ENCODE peak calls at places on chromosomes 12 and 14, in nine cellular contexts. G is neuronal stem cell, I is Karpas-422, A is GM23248, X is astrocyte, L is ovary, N is caudate nucleus, E is right cardiac atrium, Q is right lobe of liver. V is an unnamed sample.

GRCh38 chr12:47222960-47223847 is 143.4 kb upstream of the AMIGO2 start:
- DNase-seq in E (no peak), N (no peak), Q (no peak), L (peak), A (no peak), X (no peak), G (no peak), I (peak), V (no peak)

GRCh38 chr14:50501642-50502041 is 30.7 kb downstream of the MAP4K5 start:
- DNase-seq in N (no peak), I (no peak), Q (no peak), A (peak), L (no peak), E (no peak), G (no peak), X (peak), V (no peak)

GRCh38 chr12:122500685-122501488 is at the start of gene ZCCHC8:
- DNase-seq in E (peak), I (peak), L (peak), N (peak), A (peak), X (peak), G (peak), Q (peak), V (peak)

GRCh38 chr14:41817626-41818025 is 210.9 kb downstream of the LRFN5 start:
- DNase-seq in G (no peak), X (peak), I (no peak), N (no peak), A (no peak), L (no peak), E (no peak), Q (no peak), V (no peak)

GRCh38 chr12:268483-268840 is 5.8 kb upstream of the SLC6A13 start:
- DNase-seq in A (no peak), X (no peak), I (no peak), Q (no peak), L (no peak), G (no peak), E (no peak), N (no peak), V (no peak)

GRCh38 chr14:105426416-105427130 is 6.9 kb downstream of the MTA1 start:
- DNase-seq in E (peak), I (no peak), X (no peak), Q (no peak), G (no peak), L (no peak), A (no peak), N (no peak), V (no peak)

GRCh38 chr14:100446572-100446971 is 123.4 kb downstream of the SLC25A47 start:
- DNase-seq in X (peak), E (no peak), G (no peak), A (no peak), L (no peak), I (no peak), N (no peak), Q (no peak), V (no peak)

GRCh38 chr12:64707362-64707761 is 51.8 kb downstream of the GNS start:
- DNase-seq in G (no peak), Q (no peak), X (no peak), N (no peak), A (no peak), E (no peak), I (no peak), L (no peak), V (no peak)

GRCh38 chr12:123115409-123116111 is 35.3 kb downstream of the PITPNM2 start:
- DNase-seq in X (peak), G (no peak), Q (no peak), A (peak), L (peak), I (no peak), E (peak), N (peak), V (no peak)

GRCh38 chr12:58860050-58860787 is 60.1 kb downstream of the LRIG3 start:
- DNase-seq in X (no peak), Q (no peak), I (no peak), E (no peak), N (no peak), L (no peak), G (no peak), A (no peak), V (no peak)

GRCh38 chr12:122836027-122836921 is 1.0 kb downstream of the HIP1R start:
- DNase-seq in Q (peak), G (no peak), E (peak), I (peak), X (no peak), L (no peak), N (no peak), A (peak), V (no peak)

GRCh38 chr12:112537710-112538396 is 119.1 kb downstream of the PTPN11 start:
- DNase-seq in L (no peak), G (no peak), X (peak), N (no peak), E (no peak), I (no peak), A (no peak), Q (no peak), V (no peak)

GRCh38 chr12:70444903-70445302 is 78.8 kb downstream of the KCNMB4 start:
- DNase-seq in I (no peak), N (no peak), A (no peak), G (no peak), E (no peak), X (no peak), Q (no peak), L (no peak), V (no peak)

GRCh38 chr14:50397461-50398196 is 948 bp upstream of the CDKL1 start:
- DNase-seq in Q (peak), L (no peak), N (no peak), G (no peak), E (peak), I (peak), X (no peak), A (peak), V (no peak)

GRCh38 chr12:122635471-122635870 is 67.7 kb downstream of the HCAR2 start:
- DNase-seq in G (no peak), A (no peak), I (no peak), X (no peak), Q (no peak), L (no peak), E (no peak), N (no peak), V (no peak)

GRCh38 chr12:49092086-49092815 is 2.4 kb downstream of the DHH start:
- DNase-seq in L (peak), A (peak), Q (no peak), G (peak), E (peak), I (peak), N (peak), X (no peak), V (peak)

GRCh38 chr12:47361389-47362031 is 281.8 kb upstream of the AMIGO2 start:
- DNase-seq in A (no peak), E (no peak), I (peak), G (no peak), Q (peak), X (no peak), L (peak), N (no peak), V (no peak)

GRCh38 chr12:105084251-105085250 is at the start of gene ALDH1L2:
- DNase-seq in G (peak), N (peak), E (peak), A (peak), X (peak), L (peak), I (no peak), Q (peak), V (peak)

DNA sequence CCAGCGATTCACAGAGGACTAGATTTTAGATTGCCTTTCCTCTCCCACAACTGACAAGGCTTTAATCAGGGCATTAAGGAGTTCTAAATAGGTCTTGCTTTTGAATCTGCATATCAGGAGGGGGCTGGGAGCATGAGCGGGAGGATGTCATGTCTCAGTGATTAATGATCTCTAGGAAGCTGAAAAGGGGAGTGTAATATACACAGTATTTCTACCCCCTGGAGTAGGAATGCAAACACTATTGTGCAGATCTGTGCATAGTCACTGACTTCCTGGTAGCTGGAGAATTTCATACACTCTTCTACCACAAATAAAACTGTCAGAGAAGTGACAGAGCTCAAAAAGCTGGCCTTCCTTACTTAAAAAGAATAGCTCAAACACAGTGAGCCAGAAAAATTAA is 65.7 kb downstream of the RIC8B start:
- DNase-seq in Q (no peak), A (peak), E (no peak), X (peak), L (no peak), I (no peak), N (peak), G (no peak), V (no peak)
- H3K27ac ChIP-seq in Q (no peak), A (peak), E (no peak), X (peak), L (no peak), I (no peak), N (no peak), G (no peak), V (peak)

GRCh38 chr14:46480817-46481216 is 170.8 kb downstream of the RPL10L start:
- DNase-seq in A (no peak), X (no peak), I (no peak), G (no peak), L (no peak), N (no peak), Q (peak), E (no peak), V (no peak)
- H3K27ac ChIP-seq in A (no peak), X (no peak), I (no peak), G (no peak), L (no peak), N (no peak), Q (no peak), E (no peak), V (no peak)

GRCh38 chr12:12714276-12715001 is 2.7 kb upstream of the CDKN1B start:
- DNase-seq in Q (no peak), A (peak), I (peak), E (peak), L (peak), G (no peak), X (peak), N (no peak), V (peak)
- H3K27ac ChIP-seq in Q (peak), A (peak), I (no peak), E (peak), L (peak), G (no peak), X (no peak), N (peak), V (peak)

GRCh38 chr12:116389990-116390655 is 112.6 kb upstream of the MED13L start:
- DNase-seq in L (no peak), N (peak), A (peak), Q (no peak), G (no peak), X (peak), E (peak), I (no peak), V (no peak)
- H3K27ac ChIP-seq in L (no peak), N (no peak), A (peak), Q (no peak), G (no peak), X (peak), E (no peak), I (no peak), V (no peak)

GRCh38 chr14:103697601-103698379 is 17.5 kb downstream of the XRCC3 start:
- DNase-seq in A (no peak), L (peak), X (no peak), I (no peak), Q (no peak), N (no peak), E (peak), G (no peak), V (peak)

GRCh38 chr14:103699901-103700752 is 15.1 kb downstream of the XRCC3 start:
- DNase-seq in Q (peak), X (no peak), I (no peak), E (peak), A (peak), G (no peak), N (peak), L (no peak), V (no peak)

GRCh38 chr14:103697196-103697595 is 18.1 kb downstream of the XRCC3 start:
- DNase-seq in N (no peak), I (peak), L (peak), A (no peak), G (no peak), X (no peak), E (peak), Q (no peak), V (no peak)

GRCh38 chr14:103699261-103699661 is 16.0 kb downstream of the XRCC3 start:
- DNase-seq in X (no peak), I (no peak), Q (no peak), E (peak), L (no peak), A (no peak), N (no peak), G (no peak), V (no peak)

DNA sequence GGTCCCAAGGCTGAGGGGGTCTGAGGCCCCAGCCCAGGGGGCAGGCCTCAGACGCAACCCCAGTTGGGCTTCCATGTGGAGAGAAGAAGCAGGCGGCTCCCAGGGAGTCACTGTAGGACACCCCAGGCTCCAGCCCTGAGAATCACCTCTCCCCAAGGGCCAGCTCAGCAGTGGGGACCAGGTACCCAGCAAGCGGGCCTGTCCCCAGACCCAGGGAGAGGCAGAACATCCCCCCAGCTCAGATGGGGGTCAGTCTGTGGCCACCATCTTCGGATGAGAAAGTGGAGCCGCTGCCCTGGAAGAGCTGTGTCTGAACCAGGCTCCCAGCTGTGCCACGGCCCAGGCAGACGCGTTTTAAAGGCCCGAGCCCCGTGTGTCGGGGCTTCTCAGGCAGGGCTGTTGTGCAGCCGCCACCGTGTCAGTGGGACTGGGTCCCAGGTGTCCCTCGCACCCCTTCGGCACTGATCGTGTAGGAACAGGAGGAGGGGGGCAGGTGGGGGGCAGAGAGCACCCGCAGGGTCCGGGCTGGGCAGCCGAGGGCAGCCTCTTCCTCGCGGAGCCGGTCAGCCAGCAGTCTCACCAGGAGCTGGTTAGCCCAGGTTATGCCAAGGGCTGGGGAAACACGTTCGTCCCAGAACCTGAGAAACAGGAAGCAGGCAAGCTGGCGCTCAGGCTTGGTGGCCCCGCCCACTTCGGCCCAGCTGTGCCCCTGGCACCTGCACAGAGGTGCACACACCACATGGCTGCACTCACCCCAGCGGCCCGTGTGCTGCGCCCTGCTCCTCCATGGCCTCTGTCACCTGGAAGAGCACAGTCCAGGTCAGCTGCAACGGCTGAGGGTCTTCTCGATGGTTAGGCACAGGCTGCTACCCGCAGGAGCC is 16.6 kb downstream of the XRCC3 start:
- DNase-seq in G (no peak), I (peak), E (peak), A (no peak), N (no peak), L (no peak), X (no peak), Q (no peak), V (peak)
- H3K27ac ChIP-seq in G (no peak), I (peak), E (no peak), A (no peak), N (no peak), L (no peak), X (no peak), Q (no peak), V (no peak)

GRCh38 chr14:90384543-90384911 is 12.3 kb upstream of the CALM1 start:
- DNase-seq in G (no peak), L (no peak), E (no peak), I (no peak), X (peak), N (no peak), Q (no peak), A (peak), V (no peak)
- H3K27ac ChIP-seq in G (no peak), L (peak), E (peak), I (no peak), X (peak), N (peak), Q (peak), A (peak), V (peak)

GRCh38 chr14:24234095-24235020 is 1.6 kb downstream of the GMPR2 start:
- DNase-seq in G (no peak), E (no peak), X (no peak), A (no peak), I (peak), N (no peak), L (no peak), Q (no peak), V (no peak)

GRCh38 chr14:24232645-24233537 is at the start of gene GMPR2:
- DNase-seq in L (no peak), G (no peak), I (peak), N (peak), A (peak), Q (no peak), X (no peak), E (no peak), V (no peak)

GRCh38 chr14:24231263-24232120 is 675 bp downstream of the NEDD8 start:
- DNase-seq in N (no peak), X (no peak), A (peak), E (no peak), Q (no peak), G (no peak), I (peak), L (no peak), V (no peak)

GRCh38 chr14:24233538-24233866 is 773 bp downstream of the GMPR2 start:
- DNase-seq in G (no peak), E (no peak), N (no peak), Q (peak), A (no peak), X (no peak), L (no peak), I (peak), V (no peak)

DNA sequence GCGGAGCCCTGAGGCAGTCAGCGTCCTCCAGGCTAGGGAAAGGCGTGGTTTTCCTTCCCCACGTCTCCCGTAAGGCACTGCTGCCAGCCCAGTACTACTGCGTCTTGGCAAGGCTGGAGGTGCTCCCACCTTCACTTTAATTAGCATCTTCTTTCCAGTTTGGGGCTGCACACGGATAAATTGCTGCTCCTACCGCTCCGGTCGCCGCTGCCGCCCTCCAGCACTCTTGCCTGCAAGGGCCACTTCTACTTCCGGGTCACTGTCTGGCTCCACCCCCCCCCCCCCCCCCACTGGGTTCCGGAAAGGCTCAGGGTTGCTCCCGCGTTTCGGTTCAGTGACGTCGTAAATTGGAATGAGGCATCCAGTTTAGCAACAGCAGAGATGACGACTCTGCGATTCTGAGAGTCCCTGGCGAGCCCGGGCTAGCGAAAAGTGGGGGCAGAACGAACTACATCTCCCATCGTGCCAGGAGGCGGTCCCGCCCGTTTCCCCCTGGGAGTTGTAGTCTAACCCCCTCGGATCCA is at the start of gene NEDD8:
- DNase-seq in N (peak), E (peak), G (peak), I (peak), X (peak), Q (peak), L (peak), A (peak), V (peak)
- H3K27ac ChIP-seq in N (peak), E (peak), G (peak), I (peak), X (peak), Q (peak), L (peak), A (peak), V (peak)

GRCh38 chr12:96225003-96225855 is 31.1 kb downstream of the ELK3 start:
- DNase-seq in I (no peak), E (peak), Q (no peak), L (peak), N (no peak), G (no peak), X (no peak), A (no peak), V (no peak)
- H3K27ac ChIP-seq in I (no peak), E (peak), Q (peak), L (no peak), N (no peak), G (no peak), X (peak), A (no peak), V (no peak)